ENCODE peak calls at places on chromosome 19, in nine cellular contexts. U, I, H, N, L, J, S, B and E are unnamed samples.

GRCh38 chr19:480016-480855 is 16.1 kb upstream of the MADCAM1 start:
- DNase-seq in U (peak), I (peak), H (no peak), N (peak), L (peak), J (peak), S (peak), B (peak), E (peak)

GRCh38 chr19:23070353-23070781 is 46.5 kb upstream of the ZNF730 start:
- DNase-seq in U (no peak), I (peak), H (no peak), N (no peak), L (no peak), J (peak), S (peak), B (no peak), E (peak)

GRCh38 chr19:19775891-19776205 is 42.9 kb upstream of the ZNF14 start:
- DNase-seq in U (no peak), I (no peak), H (no peak), N (no peak), L (no peak), J (no peak), S (no peak), B (no peak), E (no peak)

GRCh38 chr19:10286803-10287737 is at the start of gene ICAM4:
- DNase-seq in U (peak), I (no peak), H (no peak), N (peak), L (peak), J (peak), S (peak), B (peak), E (peak)

GRCh38 chr19:10424011-10424637 is 3.8 kb downstream of the PDE4A start:
- DNase-seq in U (peak), I (peak), H (no peak), N (peak), L (peak), J (peak), S (peak), B (peak), E (peak)

GRCh38 chr19:27887946-27888345 is 1325.0 kb downstream of the UQCRFS1 start:
- DNase-seq in U (peak), I (no peak), H (no peak), N (no peak), L (no peak), J (no peak), S (no peak), B (no peak), E (no peak)

GRCh38 chr19:10921199-10921879 is 7.1 kb downstream of the YIPF2 start:
- DNase-seq in U (no peak), I (no peak), H (no peak), N (no peak), L (no peak), J (peak), S (no peak), B (no peak), E (no peak)

GRCh38 chr19:29645911-29646310 is 19.4 kb upstream of the PLEKHF1 start:
- DNase-seq in U (peak), I (peak), H (no peak), N (no peak), L (peak), J (peak), S (no peak), B (no peak), E (no peak)

GRCh38 chr19:42255766-42256750 is 1.1 kb upstream of the ERF start:
- DNase-seq in U (peak), I (peak), H (no peak), N (peak), L (no peak), J (peak), S (no peak), B (peak), E (peak)

DNA sequence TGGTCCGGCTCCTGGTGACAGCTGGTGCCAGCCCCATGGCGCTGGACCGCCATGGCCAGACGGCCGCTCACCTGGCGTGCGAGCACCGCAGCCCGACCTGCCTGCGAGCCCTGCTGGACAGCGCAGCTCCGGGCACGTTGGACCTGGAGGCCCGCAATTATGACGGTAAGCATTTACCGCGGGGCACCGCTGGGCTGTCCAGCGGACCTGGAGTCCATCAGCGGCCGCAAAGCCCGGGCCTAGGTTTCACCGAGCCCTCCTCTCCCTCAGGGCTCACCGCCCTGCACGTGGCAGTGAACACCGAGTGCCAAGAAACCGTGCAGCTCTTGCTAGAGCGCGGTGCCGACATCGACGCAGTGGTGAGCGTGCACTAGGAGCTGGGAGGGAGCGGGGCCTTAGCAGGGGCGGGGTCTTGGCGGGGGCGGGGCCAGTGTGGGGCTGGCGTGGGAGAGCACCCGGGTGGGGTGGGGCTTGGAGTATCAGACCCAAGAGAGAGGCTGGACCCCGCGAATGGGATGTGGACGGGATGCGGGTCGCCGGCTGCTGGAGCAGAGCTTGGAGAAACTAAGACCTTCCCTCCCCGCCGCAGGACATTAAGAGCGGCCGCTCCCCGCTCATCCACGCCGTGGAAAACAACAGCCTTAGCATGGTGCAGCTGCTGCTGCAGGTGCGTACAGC is 8.7 kb downstream of the BCL3 start:
- DNase-seq in U (peak), I (peak), H (no peak), N (no peak), L (no peak), J (peak), S (peak), B (no peak), E (no peak)
- H3K4me3 ChIP-seq in U (no peak), I (peak), H (peak), N (peak), L (peak), J (peak), S (peak), B (no peak), E (peak)

DNA sequence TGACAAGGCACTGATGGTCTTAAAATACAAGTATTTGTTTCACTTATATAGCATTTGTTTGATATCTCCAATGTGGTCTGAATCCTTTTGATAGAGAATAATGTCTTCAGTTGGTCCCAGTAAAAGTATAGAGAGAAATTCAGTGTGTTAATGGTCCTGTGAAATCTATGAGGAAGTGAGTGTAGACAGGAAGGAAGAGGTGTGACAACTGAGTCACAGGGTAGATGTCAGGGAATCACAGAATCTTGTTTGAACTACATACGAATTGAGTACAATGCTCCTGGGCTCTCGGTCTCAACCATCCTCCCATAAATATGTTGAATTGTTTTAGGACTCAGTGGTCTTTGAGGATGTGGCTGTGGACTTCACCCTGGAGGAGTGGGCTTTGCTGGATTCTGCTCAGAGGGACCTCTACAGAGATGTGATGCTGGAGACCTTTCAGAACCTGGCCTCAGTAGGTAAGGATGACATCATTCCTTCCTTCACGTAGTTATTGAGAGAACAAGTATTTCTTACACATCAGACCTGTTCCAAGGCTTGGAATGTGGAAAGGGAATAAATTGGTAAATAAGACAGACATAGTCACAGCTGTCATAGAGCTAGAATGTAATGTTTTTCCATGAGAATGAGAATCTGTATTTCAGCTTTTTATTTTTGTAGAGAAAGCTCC is 9.1 kb downstream of the ZNF555 start:
- DNase-seq in U (no peak), I (no peak), H (no peak), N (no peak), L (no peak), J (no peak), S (no peak), B (no peak), E (no peak)
- H3K4me3 ChIP-seq in U (no peak), I (no peak), H (no peak), N (no peak), L (no peak), J (no peak), S (no peak), B (no peak), E (no peak)

DNA sequence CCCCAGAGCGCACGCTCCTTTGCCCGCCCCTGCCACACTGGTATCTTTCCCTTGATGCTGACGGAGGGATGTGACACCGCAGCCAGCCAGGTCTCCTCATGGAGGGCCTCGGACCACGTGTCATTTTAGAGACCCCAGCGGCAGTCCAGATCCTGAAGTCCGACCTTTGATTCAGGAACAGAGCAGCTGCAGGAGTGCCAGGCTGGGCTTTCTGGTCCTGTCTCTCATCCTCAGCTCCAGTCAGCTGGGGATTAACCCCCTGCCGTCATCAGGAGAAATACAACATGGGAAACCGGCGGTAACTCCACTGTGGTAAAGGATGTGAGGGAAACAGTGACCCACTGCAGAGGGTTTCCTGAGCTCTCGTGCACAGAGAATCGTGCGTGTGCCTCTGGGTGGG is 140.6 kb downstream of the SIPA1L3 start:
- DNase-seq in U (no peak), I (no peak), H (no peak), N (no peak), L (no peak), J (peak), S (no peak), B (no peak), E (no peak)
- H3K4me3 ChIP-seq in U (no peak), I (no peak), H (no peak), N (no peak), L (no peak), J (no peak), S (no peak), B (no peak), E (no peak)

GRCh38 chr19:50432658-50433057 is at the start of gene MYBPC2:
- DNase-seq in U (no peak), I (no peak), H (no peak), N (no peak), L (no peak), J (peak), S (no peak), B (peak), E (no peak)

GRCh38 chr19:50428768-50429463 is 3.8 kb upstream of the MYBPC2 start:
- DNase-seq in U (no peak), I (no peak), H (no peak), N (no peak), L (no peak), J (no peak), S (no peak), B (no peak), E (no peak)

GRCh38 chr19:50432221-50432626 is 468 bp upstream of the MYBPC2 start:
- DNase-seq in U (no peak), I (no peak), H (no peak), N (no peak), L (no peak), J (peak), S (no peak), B (peak), E (peak)

GRCh38 chr19:50431343-50432220 is 1.1 kb upstream of the MYBPC2 start:
- DNase-seq in U (peak), I (peak), H (peak), N (peak), L (peak), J (peak), S (peak), B (peak), E (peak)

GRCh38 chr19:50430888-50431342 is 1.8 kb upstream of the MYBPC2 start:
- DNase-seq in U (no peak), I (no peak), H (no peak), N (no peak), L (no peak), J (no peak), S (no peak), B (no peak), E (no peak)
- H3K4me3 ChIP-seq in U (no peak), I (peak), H (peak), N (peak), L (peak), J (peak), S (no peak), B (no peak), E (no peak)

DNA sequence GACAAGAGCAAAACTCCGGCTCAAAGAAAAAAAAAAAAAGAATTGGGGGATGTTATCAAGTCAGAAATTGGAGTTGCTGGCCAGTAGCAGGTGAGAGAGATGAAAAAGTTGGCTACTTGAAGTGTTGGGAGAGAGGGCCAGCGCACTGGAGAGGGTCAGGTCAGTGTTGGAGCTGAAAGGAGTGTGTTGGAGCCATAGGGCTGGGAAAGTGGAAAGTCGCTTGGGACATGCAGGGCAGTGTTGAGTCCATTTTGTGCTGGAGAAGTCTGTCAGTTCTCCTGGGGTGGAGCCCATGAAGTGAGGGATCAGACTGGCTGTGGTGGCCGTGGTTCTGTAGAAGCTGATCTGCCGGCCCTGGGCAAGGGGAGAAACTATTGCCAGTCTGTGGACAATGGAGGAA is 1.7 kb downstream of the PPP1R37 start:
- DNase-seq in U (no peak), I (no peak), H (no peak), N (no peak), L (no peak), J (no peak), S (no peak), B (peak), E (no peak)
- H3K4me3 ChIP-seq in U (no peak), I (no peak), H (peak), N (peak), L (no peak), J (no peak), S (no peak), B (no peak), E (no peak)

DNA sequence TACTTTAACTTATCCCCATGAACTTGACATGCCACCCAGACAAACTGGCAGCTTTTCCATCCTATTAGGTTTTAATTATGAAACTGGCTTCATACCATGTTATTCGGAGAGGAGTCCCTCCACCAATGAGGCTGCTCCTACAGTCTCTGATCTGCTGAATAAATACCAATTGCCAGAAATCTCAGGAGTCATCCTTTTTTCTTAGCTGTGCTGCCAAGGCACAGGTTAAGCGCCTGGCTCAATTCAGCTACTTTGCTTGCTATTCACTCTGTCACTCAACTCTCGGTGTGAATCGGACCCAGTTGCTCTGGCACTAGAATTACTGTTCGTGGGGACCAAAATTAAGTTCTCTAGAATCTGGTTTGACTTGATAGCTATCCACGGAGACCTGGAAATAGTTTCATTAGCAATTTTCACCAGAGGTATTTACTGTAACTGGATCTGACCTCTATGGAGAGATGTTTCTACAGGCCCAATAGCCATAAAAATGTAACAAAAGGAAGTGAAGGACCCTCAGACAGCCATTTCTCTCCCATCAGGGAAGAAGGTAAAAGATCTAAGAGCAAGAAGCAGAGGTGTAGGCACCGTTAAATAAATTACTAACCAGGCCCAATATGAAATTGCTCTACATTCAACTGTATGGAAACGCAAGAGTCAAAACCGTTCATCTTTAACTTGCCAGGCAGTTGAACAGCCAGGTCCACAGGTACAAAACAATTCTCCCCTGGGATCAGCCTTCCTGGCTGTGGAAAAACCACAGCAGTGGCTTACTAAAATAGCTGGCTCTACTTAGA is 5.4 kb downstream of the ZC3H4 start:
- DNase-seq in U (no peak), I (peak), H (no peak), N (no peak), L (no peak), J (no peak), S (no peak), B (no peak), E (no peak)
- H3K4me3 ChIP-seq in U (no peak), I (no peak), H (no peak), N (no peak), L (no peak), J (no peak), S (no peak), B (no peak), E (no peak)

GRCh38 chr19:12788682-12789097 is 2.6 kb upstream of the JUNB start:
- DNase-seq in U (peak), I (peak), H (no peak), N (peak), L (peak), J (peak), S (peak), B (peak), E (peak)
- H3K4me3 ChIP-seq in U (no peak), I (peak), H (no peak), N (peak), L (peak), J (peak), S (no peak), B (no peak), E (no peak)

DNA sequence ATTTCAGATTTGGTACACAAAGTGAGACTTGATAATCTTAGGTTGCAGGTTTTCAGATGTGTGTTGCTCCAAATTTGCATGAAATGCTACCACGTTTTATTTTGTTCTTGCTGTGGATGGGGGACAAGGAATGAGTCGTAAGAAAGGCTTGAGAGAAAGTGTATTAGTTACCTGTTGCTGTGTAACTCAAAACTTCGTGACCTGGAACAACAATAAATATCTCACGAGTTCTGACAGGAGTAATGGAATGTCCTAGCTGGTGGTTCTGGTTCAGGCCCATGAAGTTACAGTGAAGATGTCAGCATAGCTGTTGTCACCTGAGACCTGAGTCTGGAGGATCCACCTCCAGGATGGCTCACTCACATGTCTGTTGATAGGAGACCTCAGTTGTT is 1.2 kb downstream of the ZNF8 start:
- DNase-seq in U (no peak), I (no peak), H (no peak), N (no peak), L (no peak), J (no peak), S (no peak), B (no peak), E (peak)
- H3K4me3 ChIP-seq in U (no peak), I (peak), H (peak), N (peak), L (peak), J (peak), S (no peak), B (peak), E (peak)

GRCh38 chr19:35249848-35250711 is 1.3 kb downstream of the LSR start:
- DNase-seq in U (peak), I (no peak), H (no peak), N (peak), L (no peak), J (no peak), S (no peak), B (no peak), E (no peak)

GRCh38 chr19:35246466-35247096 is 2.2 kb upstream of the LSR start:
- DNase-seq in U (no peak), I (no peak), H (no peak), N (no peak), L (no peak), J (no peak), S (no peak), B (no peak), E (no peak)

GRCh38 chr19:35249146-35249847 is 495 bp downstream of the LSR start:
- DNase-seq in U (peak), I (no peak), H (no peak), N (peak), L (no peak), J (peak), S (no peak), B (peak), E (peak)

GRCh38 chr19:35248310-35249145 is at the start of gene LSR:
- DNase-seq in U (peak), I (no peak), H (no peak), N (peak), L (peak), J (peak), S (peak), B (peak), E (peak)

GRCh38 chr19:35247526-35248309 is 1.1 kb upstream of the LSR start:
- DNase-seq in U (peak), I (no peak), H (no peak), N (peak), L (peak), J (peak), S (no peak), B (peak), E (peak)
- H3K4me3 ChIP-seq in U (peak), I (no peak), H (no peak), N (peak), L (peak), J (peak), S (peak), B (peak), E (peak)

GRCh38 chr19:34618410-34618809 is 58.5 kb downstream of the SCGB2B2 start:
- DNase-seq in U (no peak), I (no peak), H (no peak), N (no peak), L (no peak), J (no peak), S (no peak), B (no peak), E (no peak)
- H3K4me3 ChIP-seq in U (no peak), I (no peak), H (no peak), N (no peak), L (no peak), J (no peak), S (no peak), B (no peak), E (no peak)